ENCODE peak calls at places on chromosomes 5 and 9, in four cellular contexts. O, P, A and Z are unnamed samples.

GRCh38 chr5:137022043-137022442 is 477.1 kb downstream of the SPOCK1 start:
- DNase-seq in O (no peak), P (no peak), A (no peak), Z (no peak)

GRCh38 chr5:135382131-135382530 is 16.9 kb downstream of the MACROH2A1 start:
- DNase-seq in O (no peak), P (no peak), A (no peak), Z (no peak)

GRCh38 chr9:35882996-35883395 is 12.8 kb upstream of the OR13J1 start:
- DNase-seq in O (no peak), P (no peak), A (peak), Z (no peak)

GRCh38 chr5:74364507-74364906 is 276.0 kb downstream of the ENC1 start:
- DNase-seq in O (no peak), P (no peak), A (no peak), Z (no peak)

GRCh38 chr5:154945695-154946301 is 4.9 kb downstream of the MRPL22 start:
- DNase-seq in O (no peak), P (no peak), A (peak), Z (no peak)

GRCh38 chr9:14103115-14103514 is 210.8 kb downstream of the NFIB start:
- DNase-seq in O (no peak), P (no peak), A (no peak), Z (no peak)

GRCh38 chr5:150521939-150522503 is 14.1 kb downstream of the NDST1 start:
- DNase-seq in O (no peak), P (no peak), A (no peak), Z (no peak)

GRCh38 chr5:74311961-74312360 is 328.6 kb downstream of the ENC1 start:
- DNase-seq in O (no peak), P (no peak), A (no peak), Z (no peak)

GRCh38 chr5:160655717-160656116 is 196.3 kb downstream of the ATP10B start:
- DNase-seq in O (no peak), P (no peak), A (no peak), Z (peak)

GRCh38 chr9:100774962-100775361 is 197.1 kb downstream of the CAVIN4 start:
- DNase-seq in O (no peak), P (peak), A (no peak), Z (no peak)